ENCODE peak calls at places on chromosomes 2 and 18, in four cellular contexts. E is GM12878, X is K562, Q is HepG2. I is an unnamed sample.

GRCh38 chr2:223590964-223591363 is 11.2 kb downstream of the SCG2 start:
- DNase-seq in Q (no peak), E (no peak), X (no peak), I (no peak)

GRCh38 chr2:219457784-219458369 is 23.2 kb downstream of the SPEG start:
- DNase-seq in E (no peak), Q (no peak), X (peak), I (no peak)

GRCh38 chr2:64036343-64036742 is 17.1 kb upstream of the VPS54 start:
- DNase-seq in X (no peak), E (no peak), Q (no peak), I (no peak)

GRCh38 chr2:28755411-28755810 is 3.8 kb downstream of the PPP1CB start:
- DNase-seq in Q (no peak), X (no peak), E (no peak), I (no peak)

GRCh38 chr2:41966920-41967319 is 80.9 kb upstream of the PKDCC start:
- DNase-seq in Q (no peak), X (no peak), E (no peak), I (no peak)

GRCh38 chr2:218343591-218343990 is 13.1 kb upstream of the CATIP start:
- DNase-seq in X (no peak), E (no peak), Q (no peak), I (no peak)

GRCh38 chr2:104361414-104361813 is 492.5 kb upstream of the POU3F3 start:
- DNase-seq in X (no peak), E (no peak), Q (no peak), I (no peak)

GRCh38 chr18:8778386-8778785 is 73.0 kb downstream of the MTCL1 start:
- DNase-seq in X (no peak), Q (no peak), E (no peak), I (no peak)

GRCh38 chr2:74424995-74425406 is 3.5 kb downstream of the WDR54 start:
- DNase-seq in X (no peak), E (no peak), Q (no peak), I (no peak)

GRCh38 chr2:134862674-134863073 is 24.3 kb downstream of the ACMSD start:
- DNase-seq in Q (no peak), X (no peak), E (no peak), I (no peak)

DNA sequence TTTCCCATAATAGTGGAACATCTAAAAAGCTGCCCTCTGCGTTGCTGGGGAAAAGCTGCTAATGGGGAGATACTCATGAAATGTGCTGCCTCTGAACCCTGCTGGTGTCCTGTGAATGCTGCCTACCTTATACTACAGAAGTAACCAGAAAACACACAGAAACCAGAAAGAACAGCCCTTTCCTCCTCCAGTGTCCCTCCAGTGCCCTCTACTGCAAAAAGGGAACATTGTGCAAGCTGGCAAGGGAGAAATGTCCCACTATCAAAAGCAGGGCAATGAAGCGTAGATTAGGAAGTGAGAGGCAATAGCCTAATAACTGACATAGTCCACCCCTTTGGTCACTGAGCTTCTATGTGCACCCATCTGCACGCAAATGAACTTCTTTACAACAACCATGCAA is 162.7 kb upstream of the ETAA1 start:
- DNase-seq in E (no peak), X (no peak), Q (no peak), I (peak)
- TF ChIP-seq FOXK2 in E (no peak), X (no peak), Q (no peak), I (no peak)

GRCh38 chr2:241357531-241357930 is 1.4 kb downstream of the FARP2 start:
- DNase-seq in Q (no peak), E (no peak), X (no peak), I (no peak)

GRCh38 chr2:241356871-241357260 is 781 bp downstream of the FARP2 start:
- DNase-seq in X (no peak), E (no peak), Q (no peak), I (no peak)

GRCh38 chr2:241352227-241352626 is 3.9 kb upstream of the FARP2 start:
- DNase-seq in E (no peak), X (no peak), Q (no peak), I (no peak)

GRCh38 chr2:241355983-241356870 is at the start of gene FARP2:
- DNase-seq in X (peak), E (peak), Q (peak), I (peak)

GRCh38 chr2:241354668-241355658 is 1.1 kb upstream of the FARP2 start:
- DNase-seq in E (no peak), Q (peak), X (peak), I (peak)
- TF ChIP-seq FOXK2 in E (no peak), Q (no peak), X (no peak), I (no peak)

DNA sequence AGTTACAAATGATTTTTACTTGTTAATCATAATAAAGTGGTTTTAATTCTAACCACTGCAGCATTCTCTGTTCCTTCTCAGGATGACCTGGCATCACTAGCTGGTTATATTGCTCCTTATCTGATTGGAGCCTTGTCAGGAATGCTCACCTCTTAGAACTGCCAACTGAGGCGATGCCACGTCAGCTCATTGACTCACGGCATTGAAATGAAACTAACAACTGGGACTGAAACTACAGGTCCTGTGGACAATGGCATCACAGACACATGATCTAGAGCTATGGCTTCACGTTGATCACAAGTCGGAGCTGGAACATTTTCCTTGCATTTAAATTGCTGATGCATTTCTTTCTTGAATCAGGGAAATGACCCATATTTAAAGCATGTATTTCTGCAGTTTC is 54.9 kb upstream of the MAP2 start:
- DNase-seq in E (peak), X (no peak), Q (peak), I (peak)
- TF ChIP-seq FOXK2 in E (no peak), X (no peak), Q (no peak), I (no peak)

DNA sequence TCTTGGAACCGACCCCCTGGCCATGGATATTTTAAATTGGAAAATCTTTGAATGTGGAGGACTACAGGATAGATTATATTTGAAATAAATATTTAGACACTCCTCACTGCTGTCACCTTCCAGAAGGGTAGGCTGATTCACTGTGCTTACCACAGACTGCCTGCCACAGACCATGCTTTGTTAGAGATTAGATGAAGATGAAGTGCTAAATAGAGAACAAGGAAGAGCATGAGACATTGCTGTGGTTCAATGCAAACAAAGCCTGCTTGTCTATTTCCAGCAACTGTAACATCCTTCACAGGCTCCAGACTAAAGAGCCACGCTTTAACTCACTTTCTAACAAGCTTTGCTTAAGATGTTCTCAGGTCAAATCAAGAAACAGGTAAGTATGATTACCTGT is 81.0 kb upstream of the TMEM17 start:
- DNase-seq in X (no peak), Q (no peak), E (peak), I (no peak)
- TF ChIP-seq FOXK2 in X (no peak), Q (no peak), E (no peak), I (no peak)

GRCh38 chr2:86037141-86037794 is 68.4 kb downstream of the POLR1A start:
- DNase-seq in Q (no peak), E (no peak), X (no peak), I (no peak)

GRCh38 chr2:86036790-86037138 is 68.9 kb downstream of the POLR1A start:
- DNase-seq in E (no peak), X (no peak), Q (no peak), I (no peak)

GRCh38 chr2:86035883-86036789 is 69.5 kb downstream of the POLR1A start:
- DNase-seq in E (peak), X (no peak), Q (no peak), I (no peak)

GRCh38 chr2:86033751-86034680 is 71.7 kb downstream of the POLR1A start:
- DNase-seq in X (no peak), Q (no peak), E (no peak), I (no peak)

GRCh38 chr2:86035371-86035882 is 70.3 kb downstream of the POLR1A start:
- DNase-seq in E (no peak), Q (no peak), X (no peak), I (no peak)
- TF ChIP-seq FOXK2 in E (no peak), Q (no peak), X (no peak), I (no peak)